ENCODE peak calls at places on chromosomes 1 and 21, in four cellular contexts. O is H9, L is IMR-90, W is H1. A is an unnamed sample.

GRCh38 chr21:36630485-36631206 is 68.3 kb upstream of the SIM2 start:
- DNase-seq in O (peak; percentile 86), L (peak; percentile 22), W (peak; percentile 64), A (peak; percentile 79)

GRCh38 chr1:85465099-85465790 is at the start of gene DDAH1:
- DNase-seq in O (peak; percentile 74), L (peak; percentile 65), W (peak; percentile 9), A (peak; percentile 70)

GRCh38 chr1:30900931-30901560 is 7.5 kb downstream of the SDC3 start:
- DNase-seq in O (no peak), L (no peak), W (no peak), A (no peak)

GRCh38 chr1:194273660-194274059 is 1087.2 kb upstream of the B3GALT2 start:
- DNase-seq in O (no peak), L (no peak), W (no peak), A (no peak)

GRCh38 chr1:43708006-43708412 is 673 bp downstream of the ST3GAL3 start:
- DNase-seq in O (peak; percentile 62), L (peak; percentile 57), W (peak; percentile 19), A (peak; percentile 72)

GRCh38 chr21:8993943-8994639 is 1527.3 kb upstream of the TPTE start:
- DNase-seq in O (no peak), L (no peak), W (no peak), A (no peak)

GRCh38 chr21:16330340-16331319 is 600.8 kb downstream of the USP25 start:
- DNase-seq in O (no peak), L (peak; percentile 75), W (no peak), A (peak; percentile 81)

GRCh38 chr21:46406001-46406400 is 52.7 kb upstream of the DIP2A start:
- DNase-seq in O (no peak), L (no peak), W (no peak), A (no peak)

GRCh38 chr1:1204425-1204920 is 1.9 kb downstream of the TNFRSF18 start:
- DNase-seq in O (no peak), L (no peak), W (no peak), A (no peak)

GRCh38 chr1:46806196-46807020 is 7.6 kb downstream of the CYP4B1 start:
- DNase-seq in O (no peak), L (no peak), W (no peak), A (no peak)

GRCh38 chr1:227940791-227941241 is 6.9 kb downstream of the WNT9A start:
- DNase-seq in O (no peak), L (no peak), W (no peak), A (no peak)

GRCh38 chr1:179217943-179218507 is 11.5 kb downstream of the ABL2 start:
- DNase-seq in O (no peak), L (peak; percentile 55), W (no peak), A (no peak)

GRCh38 chr1:201736707-201737320 is 92.1 kb upstream of the IPO9 start:
- DNase-seq in O (no peak), L (no peak), W (no peak), A (no peak)

GRCh38 chr1:18746981-18747380 is 112.5 kb downstream of the TAS1R2 start:
- DNase-seq in O (no peak), L (no peak), W (no peak), A (peak; percentile 44)

GRCh38 chr1:207362962-207363858 is 41.7 kb downstream of the CD55 start:
- DNase-seq in O (no peak), L (peak; percentile 86), W (no peak), A (no peak)

GRCh38 chr1:184827600-184828368 is 73.1 kb upstream of the EDEM3 start:
- DNase-seq in O (peak; percentile 33), L (peak; percentile 73), W (peak; percentile 17), A (peak; percentile 86)

GRCh38 chr1:112284796-112285195 is 111.2 kb upstream of the CTTNBP2NL start:
- DNase-seq in O (no peak), L (no peak), W (no peak), A (no peak)
- H3K9ac ChIP-seq in O (no peak overlapping the region), L (no peak overlapping the region), W (no peak overlapping the region), A (no peak overlapping the region)

GRCh38 chr21:34091032-34091431 is 17.7 kb downstream of the MRPS6 start:
- DNase-seq in O (no peak), L (no peak), W (no peak), A (no peak)

GRCh38 chr21:34094949-34095348 is 21.6 kb downstream of the MRPS6 start:
- DNase-seq in O (no peak), L (no peak), W (no peak), A (no peak)

GRCh38 chr21:34091607-34092006 is 18.2 kb downstream of the MRPS6 start:
- DNase-seq in O (no peak), L (no peak), W (no peak), A (peak; percentile 26)

GRCh38 chr21:34093083-34093482 is 19.7 kb downstream of the MRPS6 start:
- DNase-seq in O (no peak), L (no peak), W (no peak), A (no peak)

GRCh38 chr21:34092241-34092921 is 19.0 kb downstream of the MRPS6 start:
- DNase-seq in O (no peak), L (no peak), W (no peak), A (no peak)
- H3K56ac ChIP-seq in O (no peak overlapping the region), L (no peak overlapping the region), W (no peak overlapping the region), A (no peak overlapping the region)

GRCh38 chr1:218164930-218165686 is 120.0 kb upstream of the RRP15 start:
- DNase-seq in O (peak; percentile 65), L (no peak), W (peak; percentile 33), A (peak; percentile 57)
- H3K9ac ChIP-seq in O (peak overlapping the region; percentile 29), L (no peak overlapping the region), W (peak overlapping the region; percentile 54), A (peak overlapping the region; percentile 65)

GRCh38 chr1:91803133-91803532 is 82.8 kb downstream of the TGFBR3 start:
- DNase-seq in O (no peak), L (no peak), W (no peak), A (no peak)
- H3K56ac ChIP-seq in O (no peak overlapping the region), L (no peak overlapping the region), W (no peak overlapping the region), A (no peak overlapping the region)

DNA sequence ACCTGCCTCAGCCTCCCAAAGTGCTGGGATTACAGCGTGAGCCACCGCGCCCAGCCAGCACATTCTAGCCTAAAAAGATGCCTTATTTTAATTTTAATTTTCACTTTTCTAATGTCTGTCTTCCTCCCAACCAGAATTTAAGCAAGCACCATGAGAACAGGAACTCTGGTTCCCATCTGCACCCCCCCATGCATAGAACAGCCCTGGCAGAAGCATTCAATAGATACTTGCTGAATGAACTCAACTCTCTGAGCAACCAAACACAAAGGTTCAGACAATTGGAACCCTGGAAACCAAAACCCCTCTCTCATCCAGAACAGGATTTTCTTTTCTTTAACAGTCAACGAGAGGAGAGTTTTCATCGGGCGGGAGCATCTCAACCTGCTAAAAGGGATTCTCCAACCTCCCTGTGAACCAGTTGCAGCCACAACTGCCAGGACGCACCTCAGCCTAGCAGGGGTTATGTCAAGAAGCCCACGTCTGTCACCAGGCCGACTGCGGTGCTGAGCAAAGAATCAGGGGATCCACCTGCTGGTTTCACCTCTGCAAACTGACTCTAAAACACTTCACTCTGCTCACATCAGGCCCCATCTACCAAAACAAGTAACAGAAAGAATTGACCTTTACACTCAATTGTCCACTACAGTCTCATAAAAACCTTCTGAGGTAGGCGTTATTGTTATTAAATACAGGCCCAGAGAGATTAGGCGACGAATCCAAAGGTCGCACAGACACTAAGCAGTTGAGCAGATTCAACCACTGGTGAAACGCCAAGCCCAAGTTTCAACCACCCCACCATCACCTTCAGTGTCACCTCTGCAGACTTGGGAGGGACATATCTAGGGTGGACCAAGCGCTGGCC is 1.7 kb downstream of the KIAA2013 start:
- DNase-seq in O (no peak), L (no peak), W (no peak), A (no peak)
- H3K9ac ChIP-seq in O (peak overlapping the region; percentile 51), L (peak overlapping the region; percentile 20), W (peak overlapping the region; percentile 16), A (peak overlapping the region; percentile 69)

A was measured in mesendoderm.